ENCODE peak calls at places on chromosomes 11 and 22, in six cellular contexts. A is fibroblast of lung; U is mesenchymal stem cell; H is thoracic aorta; L is neural progenitor cell; K is CD8-positive, alpha-beta memory T cell. C is an unnamed sample.

GRCh38 chr11:128365044-128365443 is 222.3 kb downstream of the ETS1 start:
- DNase-seq in L (peak; percentile 51), A (peak; percentile 83), H (no peak), K (no peak), U (peak; percentile 74), C (no peak)

GRCh38 chr22:32957093-32957835 is 100.9 kb downstream of the SYN3 start:
- DNase-seq in U (no peak), H (no peak), A (no peak), K (no peak), L (no peak), C (no peak)

GRCh38 chr11:11724994-11725393 is 103.2 kb upstream of the GALNT18 start:
- DNase-seq in U (no peak), A (no peak), K (no peak), L (no peak), H (no peak), C (no peak)

GRCh38 chr11:30000986-30001385 is 15.8 kb downstream of the KCNA4 start:
- DNase-seq in K (no peak), H (no peak), U (no peak), L (no peak), A (no peak), C (no peak)

GRCh38 chr11:92552942-92553341 is 328.3 kb downstream of the FAT3 start:
- DNase-seq in A (peak; percentile 31), U (no peak), L (no peak), K (no peak), H (no peak), C (no peak)

GRCh38 chr22:30005213-30005857 is 74.9 kb upstream of the HORMAD2 start:
- DNase-seq in L (peak; percentile 71), K (peak; percentile 32), U (peak; percentile 74), A (peak; percentile 78), H (peak; percentile 36), C (peak; percentile 53)

GRCh38 chr11:26715133-26715532 is 6.7 kb downstream of the SLC5A12 start:
- DNase-seq in H (no peak), A (no peak), U (no peak), L (no peak), K (no peak), C (no peak)

GRCh38 chr11:112881461-112881860 is 79.8 kb upstream of the NCAM1 start:
- DNase-seq in A (peak; percentile 18), U (peak; percentile 38), H (peak; percentile 33), L (peak; percentile 79), K (no peak), C (no peak)

GRCh38 chr11:72781313-72782080 is 12.3 kb downstream of the STARD10 start:
- DNase-seq in L (peak; percentile 70), A (no peak), H (no peak), K (peak; percentile 72), U (peak; percentile 29), C (peak; percentile 67)

GRCh38 chr11:105609341-105609781 is 512 bp upstream of the GRIA4 start:
- DNase-seq in U (peak; percentile 60), L (peak; percentile 63), H (no peak), A (peak; percentile 13), K (no peak), C (peak; percentile 29)

GRCh38 chr11:119317592-119318239 is 786 bp upstream of the MCAM start:
- DNase-seq in L (no peak), K (no peak), H (no peak), A (peak; percentile 27), U (no peak), C (no peak)

GRCh38 chr11:6443269-6444003 is 2.6 kb upstream of the HPX start:
- DNase-seq in L (peak; percentile 72), H (no peak), U (peak; percentile 65), A (peak; percentile 61), K (peak; percentile 33), C (peak; percentile 58)

GRCh38 chr22:38262051-38262795 is 10.6 kb downstream of the TMEM184B start:
- DNase-seq in H (no peak), K (no peak), A (no peak), L (peak; percentile 65), U (no peak), C (no peak)

GRCh38 chr11:78295991-78296930 is 107.5 kb downstream of the USP35 start:
- DNase-seq in A (no peak), U (peak; percentile 45), K (no peak), L (peak; percentile 15), H (no peak), C (no peak)

GRCh38 chr11:926341-926916 is 759 bp downstream of the AP2A2 start:
- DNase-seq in A (peak; percentile 49), K (no peak), H (no peak), U (peak; percentile 85), L (peak; percentile 24), C (no peak)

GRCh38 chr11:12842933-12843636 is 166.0 kb upstream of the RASSF10 start:
- DNase-seq in H (no peak), L (peak; percentile 89), K (no peak), U (peak; percentile 61), A (peak; percentile 64), C (no peak)

GRCh38 chr11:114438303-114438702 is 964 bp upstream of the REXO2 start:
- DNase-seq in U (peak; percentile 15), H (no peak), K (no peak), A (no peak), L (peak; percentile 9), C (no peak)

GRCh38 chr22:37564111-37564711 is 3.9 kb downstream of the CDC42EP1 start:
- DNase-seq in U (peak; percentile 83), A (peak; percentile 39), L (no peak), H (no peak), K (no peak), C (no peak)

GRCh38 chr11:27414644-27415043 is 51.6 kb upstream of the CCDC34 start:
- DNase-seq in U (no peak), L (no peak), A (no peak), K (no peak), H (no peak), C (no peak)

GRCh38 chr11:1335811-1336761 is 26.7 kb upstream of the TOLLIP start:
- DNase-seq in U (peak; percentile 90), L (peak; percentile 96), K (peak; percentile 57), H (peak; percentile 55), A (peak; percentile 95), C (peak; percentile 55)

GRCh38 chr22:41731609-41732008 is 32.3 kb downstream of the MEI1 start:
- DNase-seq in U (no peak), L (no peak), K (no peak), A (no peak), H (no peak), C (no peak)

GRCh38 chr11:114276077-114276476 is 20.1 kb upstream of the NNMT start:
- DNase-seq in L (no peak), A (no peak), H (no peak), K (no peak), U (no peak), C (no peak)

GRCh38 chr11:126061707-126062678 is 673 bp downstream of the CDON start:
- DNase-seq in A (peak; percentile 32), U (peak; percentile 30), H (no peak), L (peak; percentile 83), K (no peak), C (no peak)

GRCh38 chr11:122285444-122285843 is 169.4 kb upstream of the BLID start:
- DNase-seq in L (no peak), H (no peak), K (no peak), A (no peak), U (no peak), C (no peak)

GRCh38 chr11:134332189-134332631 is 422 bp downstream of the GLB1L2 start:
- DNase-seq in L (peak; percentile 75), K (peak; percentile 26), H (no peak), A (no peak), U (no peak), C (no peak)

GRCh38 chr11:58059011-58059358 is 28.2 kb downstream of the OR6Q1 start:
- DNase-seq in L (peak; percentile 56), K (no peak), A (peak; percentile 77), H (no peak), U (peak; percentile 50), C (no peak)

GRCh38 chr22:22394589-22394988 is 114.0 kb downstream of the ZNF280B start:
- DNase-seq in K (no peak), U (no peak), A (no peak), L (no peak), H (no peak), C (no peak)
- H3K27me3 ChIP-seq in K (no peaks in the 10 kb centered on the region), U (peaks cover 18% of the 10 kb centered on the region), A (no peaks in the 10 kb centered on the region), L (peaks cover 100% of the 10 kb centered on the region), H (no peaks in the 10 kb centered on the region), C (no peaks in the 10 kb centered on the region)

GRCh38 chr11:59365621-59366020 is 6.9 kb downstream of the OR5AN1 start:
- DNase-seq in A (no peak), L (no peak), K (no peak), U (no peak), H (no peak), C (no peak)

DNA sequence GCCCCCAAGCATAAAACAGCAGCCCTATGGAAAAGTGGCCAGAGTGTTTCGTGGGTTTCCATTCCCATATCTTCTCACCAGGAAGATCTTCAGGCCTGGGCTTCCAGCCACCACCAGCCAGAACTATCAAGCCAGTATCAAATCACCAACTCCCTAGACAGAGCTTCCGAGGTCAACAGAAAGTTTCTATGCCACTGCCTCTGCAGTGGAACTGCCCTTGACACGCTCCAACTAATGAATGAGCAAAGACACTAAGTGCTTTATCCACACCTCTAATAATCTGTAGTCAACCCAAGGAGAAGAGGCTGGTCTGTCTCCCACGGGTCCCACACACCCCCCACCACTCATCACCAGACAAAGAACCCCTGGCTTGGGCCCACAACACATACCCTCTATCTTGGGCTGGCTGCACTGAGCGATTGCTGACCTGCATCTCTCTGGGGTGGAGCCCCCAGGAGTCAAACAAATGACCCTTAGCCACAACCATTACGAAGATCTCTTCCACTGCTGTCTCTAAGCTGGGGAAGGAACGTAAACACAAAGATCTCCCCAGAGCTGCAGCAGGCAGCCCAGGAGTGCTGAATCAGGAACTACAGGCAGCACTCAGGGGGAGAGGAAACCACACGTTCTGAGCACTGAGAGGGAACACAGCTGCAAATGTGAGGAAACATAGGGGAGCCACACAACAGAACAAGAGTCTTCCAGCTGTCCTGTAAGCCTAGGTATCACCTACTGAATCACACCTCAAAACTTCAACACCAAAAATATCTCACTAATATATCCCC is 9.7 kb downstream of the OR5AN1 start:
- DNase-seq in H (no peak), U (no peak), K (no peak), A (no peak), L (no peak), C (no peak)
- H3K27me3 ChIP-seq in H (no peaks in the 10 kb centered on the region), U (no peaks in the 10 kb centered on the region), K (no peaks in the 10 kb centered on the region), A (no peaks in the 10 kb centered on the region), L (no peaks in the 10 kb centered on the region), C (no peaks in the 10 kb centered on the region)

GRCh38 chr22:26313291-26313690 is 115.8 kb upstream of the ASPHD2 start:
- DNase-seq in K (no peak), L (no peak), A (no peak), U (no peak), H (no peak), C (no peak)

GRCh38 chr22:26304730-26305129 is 124.3 kb upstream of the ASPHD2 start:
- DNase-seq in H (no peak), U (no peak), K (no peak), L (no peak), A (no peak), C (no peak)

GRCh38 chr22:26310616-26311015 is 118.4 kb upstream of the ASPHD2 start:
- DNase-seq in L (no peak), A (no peak), H (no peak), K (no peak), U (no peak), C (no peak)

GRCh38 chr22:26303475-26303874 is 125.6 kb upstream of the ASPHD2 start:
- DNase-seq in A (no peak), L (no peak), H (no peak), U (no peak), K (no peak), C (no peak)

GRCh38 chr22:26308467-26308866 is 120.6 kb upstream of the ASPHD2 start:
- DNase-seq in H (no peak), A (no peak), L (no peak), U (no peak), K (no peak), C (no peak)
- H3K27me3 ChIP-seq in H (no peaks in the 10 kb centered on the region), A (no peaks in the 10 kb centered on the region), L (peaks cover 50% of the 10 kb centered on the region), U (peaks cover 10% of the 10 kb centered on the region), K (peaks cover 7% of the 10 kb centered on the region), C (no peaks in the 10 kb centered on the region)

GRCh38 chr11:129939510-129939909 is 44.1 kb upstream of the NFRKB start:
- DNase-seq in H (no peak), K (no peak), A (no peak), L (no peak), U (no peak), C (no peak)
- H3K27me3 ChIP-seq in H (no peaks in the 10 kb centered on the region), K (no peaks in the 10 kb centered on the region), A (no peaks in the 10 kb centered on the region), L (no peaks in the 10 kb centered on the region), U (no peaks in the 10 kb centered on the region), C (no peaks in the 10 kb centered on the region)